ENCODE peak calls at places on chromosomes 12 and 14, in ten cellular contexts. One of them, this sample, is unnamed. For H3K4me1, the result is how much of the 10 kb centered on the place peaks cover.

GRCh38 chr14:104134061-104134965 is 4.1 kb upstream of the KIF26A start:
- DNase-seq in fibroblast of lung: no peak
- DNase-seq in lower lobe of right lung: peak
- DNase-seq in MM.1S: no peak
- DNase-seq in CD8-positive, alpha-beta memory T cell: no peak
- DNase-seq in BE2C: peak
- DNase-seq in A549: no peak
- DNase-seq in ovary: peak
- DNase-seq in esophagus squamous epithelium: no peak
- DNase-seq in mucosa of descending colon: peak
- DNase-seq in this sample: peak

GRCh38 chr12:13000616-13000934 is 510 bp upstream of the HEBP1 start:
- DNase-seq in mucosa of descending colon: no peak
- DNase-seq in BE2C: no peak
- DNase-seq in CD8-positive, alpha-beta memory T cell: no peak
- DNase-seq in fibroblast of lung: no peak
- DNase-seq in ovary: no peak
- DNase-seq in lower lobe of right lung: no peak
- DNase-seq in esophagus squamous epithelium: no peak
- DNase-seq in A549: peak
- DNase-seq in MM.1S: no peak
- DNase-seq in this sample: no peak

GRCh38 chr14:86654558-86655184 is 1124.7 kb downstream of the FLRT2 start:
- DNase-seq in CD8-positive, alpha-beta memory T cell: peak
- DNase-seq in lower lobe of right lung: peak
- DNase-seq in fibroblast of lung: peak
- DNase-seq in mucosa of descending colon: peak
- DNase-seq in A549: peak
- DNase-seq in ovary: no peak
- DNase-seq in BE2C: peak
- DNase-seq in MM.1S: peak
- DNase-seq in esophagus squamous epithelium: no peak
- DNase-seq in this sample: no peak

GRCh38 chr14:49634547-49635334 is at the start of gene DNAAF2:
- DNase-seq in lower lobe of right lung: peak
- DNase-seq in A549: peak
- DNase-seq in mucosa of descending colon: peak
- DNase-seq in fibroblast of lung: peak
- DNase-seq in CD8-positive, alpha-beta memory T cell: peak
- DNase-seq in esophagus squamous epithelium: peak
- DNase-seq in BE2C: peak
- DNase-seq in ovary: peak
- DNase-seq in MM.1S: peak
- DNase-seq in this sample: peak

GRCh38 chr14:64680013-64680674 is 24.1 kb upstream of the PLEKHG3 start:
- DNase-seq in esophagus squamous epithelium: no peak
- DNase-seq in A549: peak
- DNase-seq in MM.1S: no peak
- DNase-seq in CD8-positive, alpha-beta memory T cell: no peak
- DNase-seq in fibroblast of lung: peak
- DNase-seq in ovary: no peak
- DNase-seq in mucosa of descending colon: no peak
- DNase-seq in lower lobe of right lung: no peak
- DNase-seq in BE2C: no peak
- DNase-seq in this sample: no peak

GRCh38 chr12:113171543-113171942 is 13.7 kb downstream of the DDX54 start:
- DNase-seq in esophagus squamous epithelium: no peak
- DNase-seq in fibroblast of lung: no peak
- DNase-seq in ovary: no peak
- DNase-seq in CD8-positive, alpha-beta memory T cell: no peak
- DNase-seq in BE2C: no peak
- DNase-seq in MM.1S: no peak
- DNase-seq in lower lobe of right lung: no peak
- DNase-seq in A549: no peak
- DNase-seq in mucosa of descending colon: no peak
- DNase-seq in this sample: no peak

GRCh38 chr12:39646963-39647362 is 27.4 kb upstream of the ABCD2 start:
- DNase-seq in MM.1S: no peak
- DNase-seq in A549: no peak
- DNase-seq in fibroblast of lung: no peak
- DNase-seq in BE2C: no peak
- DNase-seq in esophagus squamous epithelium: no peak
- DNase-seq in mucosa of descending colon: no peak
- DNase-seq in lower lobe of right lung: no peak
- DNase-seq in ovary: no peak
- DNase-seq in CD8-positive, alpha-beta memory T cell: no peak
- DNase-seq in this sample: no peak

GRCh38 chr12:58639323-58639934 is 280.9 kb downstream of the LRIG3 start:
- DNase-seq in mucosa of descending colon: no peak
- DNase-seq in lower lobe of right lung: no peak
- DNase-seq in BE2C: no peak
- DNase-seq in ovary: no peak
- DNase-seq in MM.1S: no peak
- DNase-seq in A549: no peak
- DNase-seq in CD8-positive, alpha-beta memory T cell: no peak
- DNase-seq in fibroblast of lung: peak
- DNase-seq in esophagus squamous epithelium: no peak
- DNase-seq in this sample: no peak

GRCh38 chr14:67932708-67933107 is 113.1 kb downstream of the RAD51B start:
- DNase-seq in BE2C: no peak
- DNase-seq in MM.1S: no peak
- DNase-seq in ovary: no peak
- DNase-seq in lower lobe of right lung: no peak
- DNase-seq in mucosa of descending colon: no peak
- DNase-seq in fibroblast of lung: no peak
- DNase-seq in esophagus squamous epithelium: no peak
- DNase-seq in CD8-positive, alpha-beta memory T cell: no peak
- DNase-seq in A549: no peak
- DNase-seq in this sample: no peak

GRCh38 chr14:93967637-93968250 is 8.6 kb downstream of the ASB2 start:
- DNase-seq in lower lobe of right lung: no peak
- DNase-seq in ovary: no peak
- DNase-seq in BE2C: no peak
- DNase-seq in MM.1S: no peak
- DNase-seq in mucosa of descending colon: no peak
- DNase-seq in fibroblast of lung: no peak
- DNase-seq in esophagus squamous epithelium: no peak
- DNase-seq in A549: no peak
- DNase-seq in CD8-positive, alpha-beta memory T cell: no peak
- DNase-seq in this sample: no peak
- H3K4me1 ChIP-seq in lower lobe of right lung: under half
- H3K4me1 ChIP-seq in ovary: under half
- H3K4me1 ChIP-seq in BE2C: under half
- H3K4me1 ChIP-seq in MM.1S: under half
- H3K4me1 ChIP-seq in mucosa of descending colon: under half
- H3K4me1 ChIP-seq in fibroblast of lung: under half
- H3K4me1 ChIP-seq in esophagus squamous epithelium: under half
- H3K4me1 ChIP-seq in A549: under half
- H3K4me1 ChIP-seq in CD8-positive, alpha-beta memory T cell: under half
- H3K4me1 ChIP-seq in this sample: under half

DNA sequence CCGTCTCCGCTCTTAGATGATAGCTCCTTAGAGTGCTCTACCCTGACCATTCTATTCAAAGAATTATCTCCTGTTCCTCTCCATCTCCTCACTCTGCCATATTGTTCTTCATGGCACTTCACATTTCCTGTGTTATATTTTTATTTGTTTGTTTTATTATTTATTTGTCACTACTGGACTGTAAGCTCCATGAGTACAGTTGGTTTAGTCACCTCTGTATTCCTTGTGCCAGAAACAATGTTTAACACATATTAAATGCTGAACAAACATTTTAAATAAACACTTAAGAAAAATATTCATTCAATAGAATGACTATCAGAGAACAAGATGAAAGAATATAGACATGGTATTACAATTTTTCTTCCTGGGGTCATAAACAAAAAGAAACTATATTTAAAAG is 35.6 kb downstream of the KIAA0586 start:
- DNase-seq in ovary: no peak
- DNase-seq in esophagus squamous epithelium: no peak
- DNase-seq in mucosa of descending colon: no peak
- DNase-seq in fibroblast of lung: no peak
- DNase-seq in MM.1S: no peak
- DNase-seq in CD8-positive, alpha-beta memory T cell: no peak
- DNase-seq in BE2C: no peak
- DNase-seq in lower lobe of right lung: no peak
- DNase-seq in A549: no peak
- DNase-seq in this sample: no peak
- H3K4me1 ChIP-seq in ovary: under half
- H3K4me1 ChIP-seq in esophagus squamous epithelium: under half
- H3K4me1 ChIP-seq in mucosa of descending colon: under half
- H3K4me1 ChIP-seq in fibroblast of lung: under half
- H3K4me1 ChIP-seq in MM.1S: under half
- H3K4me1 ChIP-seq in CD8-positive, alpha-beta memory T cell: under half
- H3K4me1 ChIP-seq in BE2C: under half
- H3K4me1 ChIP-seq in lower lobe of right lung: under half
- H3K4me1 ChIP-seq in A549: under half
- H3K4me1 ChIP-seq in this sample: under half

GRCh38 chr12:116529686-116530085 is 29.5 kb upstream of the MAP1LC3B2 start:
- DNase-seq in fibroblast of lung: no peak
- DNase-seq in MM.1S: no peak
- DNase-seq in esophagus squamous epithelium: no peak
- DNase-seq in A549: no peak
- DNase-seq in mucosa of descending colon: no peak
- DNase-seq in ovary: no peak
- DNase-seq in BE2C: no peak
- DNase-seq in lower lobe of right lung: no peak
- DNase-seq in CD8-positive, alpha-beta memory T cell: no peak
- DNase-seq in this sample: no peak
- H3K4me1 ChIP-seq in fibroblast of lung: under half
- H3K4me1 ChIP-seq in MM.1S: under half
- H3K4me1 ChIP-seq in esophagus squamous epithelium: under half
- H3K4me1 ChIP-seq in A549: half or more
- H3K4me1 ChIP-seq in mucosa of descending colon: under half
- H3K4me1 ChIP-seq in ovary: under half
- H3K4me1 ChIP-seq in BE2C: under half
- H3K4me1 ChIP-seq in lower lobe of right lung: under half
- H3K4me1 ChIP-seq in CD8-positive, alpha-beta memory T cell: under half
- H3K4me1 ChIP-seq in this sample: under half

DNA sequence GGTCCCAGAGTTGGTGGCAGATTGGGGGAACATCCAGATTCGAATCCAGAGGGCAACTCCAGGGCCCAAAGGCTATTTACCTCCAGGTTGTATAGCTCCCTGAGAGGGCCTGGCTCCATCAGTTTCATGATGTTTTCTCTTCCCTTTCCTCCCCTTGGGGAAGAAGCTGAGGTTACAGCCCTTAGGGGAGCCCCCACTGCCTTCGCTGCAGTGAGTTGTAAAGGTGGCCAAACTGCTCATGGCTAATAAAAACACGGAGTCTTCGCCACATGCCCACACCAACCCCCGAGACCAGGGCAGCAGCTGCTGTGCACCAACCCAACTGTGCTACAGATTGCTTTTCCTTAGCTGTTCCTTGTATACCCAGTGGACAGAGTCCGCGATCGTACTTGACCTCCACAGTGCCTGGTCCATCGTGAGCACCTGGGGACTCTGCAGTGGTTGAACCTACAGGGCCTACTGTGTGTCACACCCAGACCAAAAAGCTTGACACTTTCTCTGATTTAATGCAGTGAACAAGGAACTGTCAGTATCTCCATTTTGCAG is 20.9 kb downstream of the GALNT16 start:
- DNase-seq in esophagus squamous epithelium: no peak
- DNase-seq in mucosa of descending colon: no peak
- DNase-seq in A549: no peak
- DNase-seq in CD8-positive, alpha-beta memory T cell: no peak
- DNase-seq in lower lobe of right lung: no peak
- DNase-seq in MM.1S: no peak
- DNase-seq in ovary: no peak
- DNase-seq in fibroblast of lung: no peak
- DNase-seq in BE2C: no peak
- DNase-seq in this sample: no peak
- H3K4me1 ChIP-seq in esophagus squamous epithelium: under half
- H3K4me1 ChIP-seq in mucosa of descending colon: under half
- H3K4me1 ChIP-seq in A549: under half
- H3K4me1 ChIP-seq in CD8-positive, alpha-beta memory T cell: under half
- H3K4me1 ChIP-seq in lower lobe of right lung: under half
- H3K4me1 ChIP-seq in MM.1S: under half
- H3K4me1 ChIP-seq in ovary: under half
- H3K4me1 ChIP-seq in fibroblast of lung: under half
- H3K4me1 ChIP-seq in BE2C: under half
- H3K4me1 ChIP-seq in this sample: under half

DNA sequence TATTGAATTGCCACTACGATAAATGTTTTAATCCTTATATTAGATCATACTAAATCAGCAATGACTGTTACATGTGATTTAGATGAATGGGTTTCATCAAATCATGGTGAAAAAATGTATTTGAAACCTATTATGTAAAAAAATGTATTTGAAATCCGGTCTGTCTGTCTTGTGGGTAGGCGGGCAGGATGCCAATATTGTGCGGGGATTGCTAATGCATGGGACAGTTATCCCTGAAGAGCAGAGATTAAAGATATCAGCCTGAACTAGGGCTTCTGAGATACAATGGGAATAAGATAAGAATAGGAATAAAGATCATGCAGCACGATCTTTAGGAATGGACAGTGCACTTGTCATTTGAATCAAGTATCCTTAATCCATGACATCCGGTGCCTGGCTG is 134.0 kb downstream of the PRKCH start:
- DNase-seq in fibroblast of lung: no peak
- DNase-seq in lower lobe of right lung: no peak
- DNase-seq in CD8-positive, alpha-beta memory T cell: no peak
- DNase-seq in mucosa of descending colon: no peak
- DNase-seq in A549: no peak
- DNase-seq in MM.1S: no peak
- DNase-seq in esophagus squamous epithelium: no peak
- DNase-seq in BE2C: no peak
- DNase-seq in ovary: no peak
- DNase-seq in this sample: peak
- H3K4me1 ChIP-seq in fibroblast of lung: under half
- H3K4me1 ChIP-seq in lower lobe of right lung: under half
- H3K4me1 ChIP-seq in CD8-positive, alpha-beta memory T cell: half or more
- H3K4me1 ChIP-seq in mucosa of descending colon: under half
- H3K4me1 ChIP-seq in A549: under half
- H3K4me1 ChIP-seq in MM.1S: under half
- H3K4me1 ChIP-seq in esophagus squamous epithelium: under half
- H3K4me1 ChIP-seq in BE2C: under half
- H3K4me1 ChIP-seq in ovary: under half
- H3K4me1 ChIP-seq in this sample: under half